ENCODE peak calls at places on chromosome 20, in seven cellular contexts. T, J, N, R, I, F and Q are unnamed samples.

GRCh38 chr20:33685328-33686007 is 717 bp downstream of the E2F1 start:
- DNase-seq in T (no peak), R (no peak), F (no peak), I (peak; percentile 64), J (no peak), N (no peak), Q (peak; percentile 24)

GRCh38 chr20:50041238-50041915 is 58.6 kb downstream of the SNAI1 start:
- DNase-seq in J (no peak), R (no peak), T (no peak), N (no peak), I (no peak), F (no peak), Q (no peak)

GRCh38 chr20:56606174-56606945 is 22.7 kb upstream of the TFAP2C start:
- DNase-seq in T (no peak), F (no peak), R (no peak), J (no peak), N (no peak), I (no peak), Q (no peak)

GRCh38 chr20:58871533-58872102 is 19.1 kb downstream of the GNAS start:
- DNase-seq in F (no peak), T (no peak), J (no peak), R (no peak), I (no peak), N (no peak), Q (no peak)

GRCh38 chr20:16054917-16055316 is 518.3 kb downstream of the KIF16B start:
- DNase-seq in J (no peak), I (no peak), N (no peak), R (no peak), T (no peak), F (no peak), Q (no peak)

GRCh38 chr20:20549267-20549612 is 163.2 kb downstream of the RALGAPA2 start:
- DNase-seq in T (no peak), J (no peak), F (no peak), I (no peak), N (peak; percentile 2), R (no peak), Q (no peak)

GRCh38 chr20:38159539-38159938 is 5.5 kb downstream of the TGM2 start:
- DNase-seq in R (no peak), N (no peak), T (no peak), F (no peak), I (no peak), J (no peak), Q (no peak)

GRCh38 chr20:43530321-43531090 is 23.0 kb downstream of the L3MBTL1 start:
- DNase-seq in J (no peak), I (no peak), R (no peak), T (no peak), F (no peak), N (no peak), Q (no peak)

GRCh38 chr20:4848041-4848440 is 126.3 kb downstream of the PRND start:
- DNase-seq in I (no peak), J (no peak), N (no peak), T (no peak), F (peak; percentile 54), R (no peak), Q (no peak)

GRCh38 chr20:13735829-13736228 is 48.9 kb downstream of the ESF1 start:
- DNase-seq in T (no peak), F (no peak), N (no peak), J (no peak), R (no peak), I (no peak), Q (no peak)

GRCh38 chr20:25037288-25038102 is 20.4 kb downstream of the ACSS1 start:
- DNase-seq in R (no peak), I (no peak), J (peak; percentile 48), N (no peak), F (no peak), T (no peak), Q (peak; percentile 43)

GRCh38 chr20:50728486-50728980 is 2.8 kb upstream of the PARD6B start:
- DNase-seq in F (no peak), R (no peak), I (no peak), J (no peak), T (no peak), N (no peak), Q (no peak)

GRCh38 chr20:57627972-57628650 is 7.9 kb upstream of the ZBP1 start:
- DNase-seq in T (no peak), J (peak; percentile 69), I (no peak), R (no peak), N (peak; percentile 91), F (no peak), Q (peak; percentile 42)

GRCh38 chr20:20233041-20233514 is 134.8 kb upstream of the INSM1 start:
- DNase-seq in J (no peak), T (no peak), R (peak; percentile 55), I (no peak), N (peak; percentile 37), F (no peak), Q (no peak)

GRCh38 chr20:17794400-17794799 is 94.6 kb downstream of the BANF2 start:
- DNase-seq in I (no peak), J (peak; percentile 69), T (no peak), N (no peak), R (peak; percentile 51), F (no peak), Q (no peak)

GRCh38 chr20:37911838-37912273 is 8.9 kb downstream of the VSTM2L start:
- DNase-seq in I (peak; percentile 85), R (peak; percentile 70), T (no peak), N (peak; percentile 64), J (no peak), F (peak; percentile 94), Q (no peak)

GRCh38 chr20:43096471-43096870 is 93.2 kb downstream of the PTPRT start:
- DNase-seq in N (no peak), I (no peak), F (no peak), T (no peak), R (no peak), J (no peak), Q (no peak)

GRCh38 chr20:50379049-50379990 is 130.9 kb upstream of the PTPN1 start:
- DNase-seq in J (peak; percentile 94), R (peak; percentile 98), I (no peak), F (peak; percentile 98), T (no peak), N (peak; percentile 98), Q (no peak)

GRCh38 chr20:46943861-46944591 is 49.4 kb downstream of the EYA2 start:
- DNase-seq in F (no peak), J (no peak), N (no peak), I (no peak), R (no peak), T (no peak), Q (no peak)

GRCh38 chr20:19301843-19302242 is 89.4 kb downstream of the SLC24A3 start:
- DNase-seq in J (no peak), F (no peak), N (no peak), T (no peak), R (no peak), I (no peak), Q (no peak)

GRCh38 chr20:9839626-9840025 is 750 bp upstream of the PAK5 start:
- DNase-seq in I (no peak), N (no peak), F (no peak), R (no peak), T (no peak), J (no peak), Q (no peak)

GRCh38 chr20:38278150-38278549 is 17.6 kb upstream of the KIAA1755 start:
- DNase-seq in J (no peak), N (no peak), F (peak; percentile 36), T (no peak), R (no peak), I (peak; percentile 24), Q (no peak)

GRCh38 chr20:52105573-52106422 is 85.8 kb downstream of the ZFP64 start:
- DNase-seq in I (peak; percentile 96), T (no peak), R (no peak), J (no peak), F (no peak), N (peak; percentile 46), Q (no peak)

GRCh38 chr20:24379116-24379927 is 90.1 kb upstream of the SYNDIG1 start:
- DNase-seq in J (peak; percentile 73), N (peak; percentile 67), I (no peak), F (peak; percentile 75), T (no peak), R (peak; percentile 73), Q (no peak)

GRCh38 chr20:17849901-17850673 is 118.5 kb downstream of the SNX5 start:
- DNase-seq in R (peak; percentile 87), N (peak; percentile 99), I (no peak), F (peak; percentile 92), T (no peak), J (peak; percentile 93), Q (no peak)

GRCh38 chr20:64256282-64256947 is 867 bp downstream of the PCMTD2 start:
- DNase-seq in F (no peak), N (no peak), R (no peak), J (no peak), I (no peak), T (no peak), Q (no peak)
- H3K27me3 ChIP-seq in F (no peaks in the 10 kb centered on the region), N (peaks cover 3% of the 10 kb centered on the region), R (no peaks in the 10 kb centered on the region), J (no peaks in the 10 kb centered on the region), I (no peaks in the 10 kb centered on the region), T (no peaks in the 10 kb centered on the region), Q (no peaks in the 10 kb centered on the region)

GRCh38 chr20:45098096-45098773 is 2.7 kb downstream of the KCNS1 start:
- DNase-seq in J (no peak), R (no peak), I (peak; percentile 91), T (no peak), N (peak; percentile 70), F (no peak), Q (peak; percentile 28)
- H3K4me3 ChIP-seq in J (no peak overlapping the region), R (peak overlapping the region; percentile 32), I (peak overlapping the region; percentile 45), T (no peak overlapping the region), N (no peak overlapping the region), F (no peak overlapping the region), Q (no peak overlapping the region)

GRCh38 chr20:3785240-3786125 is 1.1 kb downstream of the CENPB start:
- DNase-seq in N (no peak), R (peak; percentile 64), I (peak; percentile 62), T (no peak), F (no peak), J (no peak), Q (no peak)
- H3K4me1 ChIP-seq in N (peaks cover 5% of the 10 kb centered on the region), R (peaks cover 35% of the 10 kb centered on the region), I (peaks cover 7% of the 10 kb centered on the region), T (peaks cover 21% of the 10 kb centered on the region), F (peaks cover 49% of the 10 kb centered on the region), J (no peaks in the 10 kb centered on the region), Q (peaks cover 30% of the 10 kb centered on the region)

DNA sequence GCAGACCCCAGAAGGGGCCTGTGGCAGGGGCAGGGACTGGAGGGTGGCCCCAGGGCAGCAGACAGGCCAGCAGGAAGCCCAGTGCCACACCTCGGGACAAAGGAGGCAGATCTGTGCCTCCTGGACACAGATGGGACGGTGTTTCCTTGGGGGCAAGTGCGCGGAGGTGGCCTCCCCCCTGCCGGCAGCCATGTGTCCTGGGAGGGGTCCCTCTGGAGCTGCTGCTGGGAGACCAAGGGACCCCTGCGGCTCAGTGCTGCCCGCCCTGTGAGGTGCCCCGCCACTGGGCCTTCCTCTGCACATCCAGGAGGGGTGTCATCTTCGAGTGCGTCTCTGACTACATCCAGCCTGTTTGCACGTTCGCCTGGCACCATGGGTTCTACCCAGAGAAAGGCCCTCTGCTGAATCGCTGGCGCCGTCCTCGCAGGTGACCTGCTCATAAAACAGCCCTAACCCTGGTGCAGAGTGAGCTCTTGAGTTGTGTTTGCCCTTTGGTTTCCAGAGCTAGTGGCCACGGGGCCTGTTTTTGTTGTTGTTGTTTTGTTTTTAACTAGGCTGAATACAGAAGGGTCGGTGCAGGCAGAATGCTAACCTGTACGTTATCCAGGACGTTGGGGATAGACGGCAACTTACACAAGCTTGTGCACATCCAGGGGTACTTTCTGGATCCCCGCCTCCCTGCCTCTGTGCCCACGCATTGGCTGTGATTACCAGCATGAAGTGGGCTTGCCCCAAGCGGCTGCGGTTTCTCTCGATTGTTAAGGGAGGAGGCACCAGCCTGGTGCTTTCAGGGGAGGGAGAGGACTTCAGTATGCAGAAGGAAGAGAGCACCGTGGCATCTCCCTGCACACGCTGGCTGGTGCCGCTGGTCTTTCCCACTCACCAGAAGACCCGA is 1.3 kb upstream of the KCNQ2 start:
- DNase-seq in R (no peak), F (no peak), T (no peak), J (no peak), I (no peak), N (no peak), Q (no peak)
- H3K27me3 ChIP-seq in R (no peaks in the 10 kb centered on the region), F (peaks cover 96% of the 10 kb centered on the region), T (no peaks in the 10 kb centered on the region), J (no peaks in the 10 kb centered on the region), I (no peaks in the 10 kb centered on the region), N (peaks cover 53% of the 10 kb centered on the region), Q (peaks cover 18% of the 10 kb centered on the region)